ENCODE peak calls at places on chromosomes 3 and 15, in five cellular contexts. One of them, this sample, is unnamed.

GRCh38 chr3:56899078-56899477 is 97.3 kb upstream of the ARHGEF3 start:
- DNase-seq in HEK293T: no peak
- DNase-seq in NCI-H2171: no peak
- DNase-seq in skeletal muscle cell: no peak
- DNase-seq in Calu3: no peak
- DNase-seq in this sample: no peak

GRCh38 chr3:166211451-166211850 is 374.2 kb upstream of the BCHE start:
- DNase-seq in HEK293T: no peak
- DNase-seq in NCI-H2171: no peak
- DNase-seq in skeletal muscle cell: peak
- DNase-seq in Calu3: no peak
- DNase-seq in this sample: no peak

GRCh38 chr3:176861137-176861536 is 336.1 kb downstream of the TBL1XR1 start:
- DNase-seq in HEK293T: no peak
- DNase-seq in NCI-H2171: no peak
- DNase-seq in skeletal muscle cell: no peak
- DNase-seq in Calu3: no peak
- DNase-seq in this sample: no peak

GRCh38 chr15:99213187-99213811 is 36.1 kb downstream of the TTC23 start:
- DNase-seq in HEK293T: peak
- DNase-seq in NCI-H2171: peak
- DNase-seq in skeletal muscle cell: peak
- DNase-seq in Calu3: peak
- DNase-seq in this sample: peak

GRCh38 chr15:73598540-73599195 is 34.5 kb downstream of the NPTN start:
- DNase-seq in HEK293T: no peak
- DNase-seq in NCI-H2171: no peak
- DNase-seq in skeletal muscle cell: no peak
- DNase-seq in Calu3: no peak
- DNase-seq in this sample: no peak

GRCh38 chr15:60972301-60972700 is 256.8 kb downstream of the RORA start:
- DNase-seq in HEK293T: no peak
- DNase-seq in NCI-H2171: no peak
- DNase-seq in skeletal muscle cell: peak
- DNase-seq in Calu3: no peak
- DNase-seq in this sample: no peak

GRCh38 chr3:67998222-67998760 is 343.9 kb upstream of the SUCLG2 start:
- DNase-seq in HEK293T: no peak
- DNase-seq in NCI-H2171: no peak
- DNase-seq in skeletal muscle cell: no peak
- DNase-seq in Calu3: no peak
- DNase-seq in this sample: no peak

GRCh38 chr3:164408356-164408755 is 669.9 kb downstream of the SI start:
- DNase-seq in HEK293T: no peak
- DNase-seq in NCI-H2171: no peak
- DNase-seq in skeletal muscle cell: no peak
- DNase-seq in Calu3: no peak
- DNase-seq in this sample: no peak

GRCh38 chr3:58074126-58074715 is 66.0 kb downstream of the FLNB start:
- DNase-seq in HEK293T: no peak
- DNase-seq in NCI-H2171: no peak
- DNase-seq in skeletal muscle cell: no peak
- DNase-seq in Calu3: no peak
- DNase-seq in this sample: no peak

GRCh38 chr3:117706037-117706436 is 996.5 kb downstream of the TUSC7 start:
- DNase-seq in HEK293T: no peak
- DNase-seq in NCI-H2171: no peak
- DNase-seq in skeletal muscle cell: peak
- DNase-seq in Calu3: no peak
- DNase-seq in this sample: no peak

GRCh38 chr3:21328982-21329381 is 422.0 kb downstream of the ZNF385D start:
- DNase-seq in HEK293T: no peak
- DNase-seq in NCI-H2171: peak
- DNase-seq in skeletal muscle cell: no peak
- DNase-seq in Calu3: no peak
- DNase-seq in this sample: peak

GRCh38 chr3:119360736-119361462 is 66.7 kb downstream of the ARHGAP31 start:
- DNase-seq in HEK293T: no peak
- DNase-seq in NCI-H2171: no peak
- DNase-seq in skeletal muscle cell: no peak
- DNase-seq in Calu3: no peak
- DNase-seq in this sample: no peak

GRCh38 chr15:100759698-100760356 is 119.8 kb upstream of the ALDH1A3 start:
- DNase-seq in HEK293T: no peak
- DNase-seq in NCI-H2171: no peak
- DNase-seq in skeletal muscle cell: no peak
- DNase-seq in Calu3: no peak
- DNase-seq in this sample: no peak

GRCh38 chr15:25251700-25252390 is 187.0 kb downstream of the UBE3A start:
- DNase-seq in HEK293T: no peak
- DNase-seq in NCI-H2171: no peak
- DNase-seq in skeletal muscle cell: no peak
- DNase-seq in Calu3: no peak
- DNase-seq in this sample: no peak

GRCh38 chr3:21237638-21238037 is 513.4 kb downstream of the ZNF385D start:
- DNase-seq in HEK293T: no peak
- DNase-seq in NCI-H2171: no peak
- DNase-seq in skeletal muscle cell: no peak
- DNase-seq in Calu3: no peak
- DNase-seq in this sample: no peak